ENCODE peak calls at places on chromosome 6, in seven cellular contexts. One of them, this sample, is unnamed. For H3K27me3, the result is how much of the 10 kb centered on the place peaks cover.

GRCh38 chr6:35253249-35253648 is 6.3 kb upstream of the ZNF76 start:
- DNase-seq in heart right ventricle: no peak
- DNase-seq in tibial artery: no peak
- DNase-seq in PC-3: no peak
- DNase-seq in aorta: no peak
- DNase-seq in ovary: no peak
- DNase-seq in Peyer's patch: peak
- DNase-seq in this sample: no peak

GRCh38 chr6:133170602-133171001 is 70.6 kb upstream of the EYA4 start:
- DNase-seq in ovary: no peak
- DNase-seq in aorta: no peak
- DNase-seq in PC-3: peak
- DNase-seq in tibial artery: no peak
- DNase-seq in heart right ventricle: no peak
- DNase-seq in Peyer's patch: no peak
- DNase-seq in this sample: no peak

GRCh38 chr6:152309648-152310047 is 327.5 kb downstream of the SYNE1 start:
- DNase-seq in PC-3: peak
- DNase-seq in ovary: no peak
- DNase-seq in tibial artery: no peak
- DNase-seq in Peyer's patch: no peak
- DNase-seq in heart right ventricle: no peak
- DNase-seq in aorta: no peak
- DNase-seq in this sample: no peak

GRCh38 chr6:12353731-12354130 is 63.6 kb downstream of the EDN1 start:
- DNase-seq in tibial artery: no peak
- DNase-seq in aorta: no peak
- DNase-seq in Peyer's patch: no peak
- DNase-seq in PC-3: no peak
- DNase-seq in heart right ventricle: no peak
- DNase-seq in ovary: no peak
- DNase-seq in this sample: no peak

GRCh38 chr6:36339156-36339555 is 2.5 kb upstream of the BNIP5 start:
- DNase-seq in aorta: no peak
- DNase-seq in tibial artery: no peak
- DNase-seq in ovary: no peak
- DNase-seq in heart right ventricle: no peak
- DNase-seq in Peyer's patch: peak
- DNase-seq in PC-3: no peak
- DNase-seq in this sample: no peak

GRCh38 chr6:144305985-144306384 is 20.9 kb downstream of the UTRN start:
- DNase-seq in Peyer's patch: no peak
- DNase-seq in PC-3: peak
- DNase-seq in aorta: no peak
- DNase-seq in tibial artery: no peak
- DNase-seq in ovary: no peak
- DNase-seq in heart right ventricle: no peak
- DNase-seq in this sample: no peak

GRCh38 chr6:16163535-16164300 is 34.8 kb downstream of the MYLIP start:
- DNase-seq in ovary: no peak
- DNase-seq in heart right ventricle: no peak
- DNase-seq in aorta: no peak
- DNase-seq in Peyer's patch: no peak
- DNase-seq in PC-3: peak
- DNase-seq in tibial artery: no peak
- DNase-seq in this sample: no peak

GRCh38 chr6:4950849-4951533 is 52.8 kb downstream of the RPP40 start:
- DNase-seq in tibial artery: no peak
- DNase-seq in heart right ventricle: no peak
- DNase-seq in PC-3: peak
- DNase-seq in Peyer's patch: no peak
- DNase-seq in aorta: no peak
- DNase-seq in ovary: no peak
- DNase-seq in this sample: no peak

GRCh38 chr6:70669133-70669532 is 1.4 kb downstream of the SMAP1 start:
- DNase-seq in ovary: no peak
- DNase-seq in tibial artery: no peak
- DNase-seq in aorta: no peak
- DNase-seq in Peyer's patch: no peak
- DNase-seq in heart right ventricle: no peak
- DNase-seq in PC-3: peak
- DNase-seq in this sample: no peak

GRCh38 chr6:148027201-148027600 is 315.4 kb upstream of the SASH1 start:
- DNase-seq in aorta: no peak
- DNase-seq in tibial artery: no peak
- DNase-seq in ovary: no peak
- DNase-seq in heart right ventricle: no peak
- DNase-seq in Peyer's patch: no peak
- DNase-seq in PC-3: peak
- DNase-seq in this sample: no peak

GRCh38 chr6:5752282-5752681 is 254.4 kb downstream of the NRN1 start:
- DNase-seq in heart right ventricle: no peak
- DNase-seq in PC-3: peak
- DNase-seq in tibial artery: no peak
- DNase-seq in aorta: no peak
- DNase-seq in Peyer's patch: no peak
- DNase-seq in ovary: no peak
- DNase-seq in this sample: no peak

GRCh38 chr6:40425192-40425919 is 161.8 kb downstream of the LRFN2 start:
- DNase-seq in ovary: no peak
- DNase-seq in heart right ventricle: peak
- DNase-seq in PC-3: no peak
- DNase-seq in Peyer's patch: no peak
- DNase-seq in aorta: no peak
- DNase-seq in tibial artery: no peak
- DNase-seq in this sample: peak

GRCh38 chr6:144435602-144436426 is 150.7 kb downstream of the UTRN start:
- DNase-seq in tibial artery: no peak
- DNase-seq in Peyer's patch: no peak
- DNase-seq in heart right ventricle: no peak
- DNase-seq in ovary: no peak
- DNase-seq in aorta: no peak
- DNase-seq in PC-3: no peak
- DNase-seq in this sample: no peak

GRCh38 chr6:148776321-148776966 is 29.6 kb downstream of the UST start:
- DNase-seq in ovary: no peak
- DNase-seq in tibial artery: no peak
- DNase-seq in Peyer's patch: no peak
- DNase-seq in heart right ventricle: no peak
- DNase-seq in PC-3: peak
- DNase-seq in aorta: no peak
- DNase-seq in this sample: no peak

GRCh38 chr6:27720607-27721580 is 191.3 kb downstream of the OR2B2 start:
- DNase-seq in ovary: no peak
- DNase-seq in PC-3: peak
- DNase-seq in heart right ventricle: no peak
- DNase-seq in aorta: no peak
- DNase-seq in tibial artery: no peak
- DNase-seq in Peyer's patch: no peak
- DNase-seq in this sample: no peak

GRCh38 chr6:46583081-46583480 is 69.5 kb downstream of the CYP39A1 start:
- DNase-seq in PC-3: no peak
- DNase-seq in tibial artery: no peak
- DNase-seq in aorta: no peak
- DNase-seq in Peyer's patch: no peak
- DNase-seq in ovary: no peak
- DNase-seq in heart right ventricle: no peak
- DNase-seq in this sample: no peak

GRCh38 chr6:17914651-17915050 is 72.8 kb downstream of the KIF13A start:
- DNase-seq in ovary: no peak
- DNase-seq in aorta: no peak
- DNase-seq in tibial artery: no peak
- DNase-seq in Peyer's patch: no peak
- DNase-seq in PC-3: no peak
- DNase-seq in heart right ventricle: no peak
- DNase-seq in this sample: no peak

GRCh38 chr6:44115866-44116265 is 11.4 kb downstream of the MRPL14 start:
- DNase-seq in heart right ventricle: no peak
- DNase-seq in PC-3: peak
- DNase-seq in aorta: no peak
- DNase-seq in ovary: no peak
- DNase-seq in tibial artery: no peak
- DNase-seq in Peyer's patch: no peak
- DNase-seq in this sample: no peak

GRCh38 chr6:44119704-44120262 is 7.5 kb downstream of the MRPL14 start:
- DNase-seq in PC-3: peak
- DNase-seq in tibial artery: no peak
- DNase-seq in Peyer's patch: no peak
- DNase-seq in ovary: no peak
- DNase-seq in aorta: no peak
- DNase-seq in heart right ventricle: no peak
- DNase-seq in this sample: no peak

GRCh38 chr6:44116643-44117382 is 10.4 kb downstream of the MRPL14 start:
- DNase-seq in Peyer's patch: no peak
- DNase-seq in aorta: no peak
- DNase-seq in ovary: no peak
- DNase-seq in PC-3: peak
- DNase-seq in heart right ventricle: no peak
- DNase-seq in tibial artery: no peak
- DNase-seq in this sample: no peak

GRCh38 chr6:44120692-44121443 is 6.4 kb downstream of the MRPL14 start:
- DNase-seq in tibial artery: no peak
- DNase-seq in PC-3: no peak
- DNase-seq in ovary: no peak
- DNase-seq in heart right ventricle: no peak
- DNase-seq in Peyer's patch: no peak
- DNase-seq in aorta: no peak
- DNase-seq in this sample: no peak

DNA sequence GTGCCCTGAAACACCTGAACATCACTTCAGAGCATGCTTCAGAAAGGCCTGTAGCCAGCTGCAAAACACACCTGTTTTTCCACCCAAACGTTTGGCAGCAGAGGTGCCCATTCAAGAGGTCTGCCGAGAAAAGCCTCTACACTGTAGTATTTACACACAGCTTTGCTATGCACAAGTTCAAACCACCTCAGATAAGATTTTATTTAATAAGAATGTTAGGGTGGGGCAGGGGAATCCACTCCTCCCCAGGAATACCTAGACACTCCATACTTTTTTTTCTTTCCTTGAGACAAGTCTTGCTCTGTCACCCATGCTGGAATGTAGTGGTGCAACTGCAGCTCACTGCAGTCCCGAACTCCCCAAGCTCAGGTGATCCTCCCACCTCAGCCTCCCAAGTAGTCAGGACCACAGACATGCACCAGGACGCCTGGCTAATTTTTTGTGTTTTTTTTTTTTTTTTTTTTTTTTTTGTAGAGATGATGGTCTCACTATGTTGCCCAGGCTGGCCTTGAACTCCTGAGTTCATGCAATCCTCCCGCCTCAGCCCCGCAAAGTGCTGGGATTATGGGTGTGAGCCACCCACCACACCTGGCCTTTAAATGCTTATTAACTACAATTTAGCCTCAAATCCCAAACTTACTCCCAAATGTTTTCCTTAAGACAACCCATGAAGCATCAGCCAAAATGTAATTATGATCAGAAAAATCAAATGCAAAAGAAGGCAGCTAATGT is 9.7 kb downstream of the MRPL14 start:
- DNase-seq in heart right ventricle: no peak
- DNase-seq in PC-3: peak
- DNase-seq in aorta: no peak
- DNase-seq in Peyer's patch: no peak
- DNase-seq in ovary: no peak
- DNase-seq in tibial artery: no peak
- DNase-seq in this sample: no peak
- H3K27ac ChIP-seq in heart right ventricle: no peak
- H3K27ac ChIP-seq in PC-3: peak
- H3K27ac ChIP-seq in aorta: peak
- H3K27ac ChIP-seq in Peyer's patch: no peak
- H3K27ac ChIP-seq in ovary: no peak
- H3K27ac ChIP-seq in tibial artery: no peak
- H3K27ac ChIP-seq in this sample: no peak

DNA sequence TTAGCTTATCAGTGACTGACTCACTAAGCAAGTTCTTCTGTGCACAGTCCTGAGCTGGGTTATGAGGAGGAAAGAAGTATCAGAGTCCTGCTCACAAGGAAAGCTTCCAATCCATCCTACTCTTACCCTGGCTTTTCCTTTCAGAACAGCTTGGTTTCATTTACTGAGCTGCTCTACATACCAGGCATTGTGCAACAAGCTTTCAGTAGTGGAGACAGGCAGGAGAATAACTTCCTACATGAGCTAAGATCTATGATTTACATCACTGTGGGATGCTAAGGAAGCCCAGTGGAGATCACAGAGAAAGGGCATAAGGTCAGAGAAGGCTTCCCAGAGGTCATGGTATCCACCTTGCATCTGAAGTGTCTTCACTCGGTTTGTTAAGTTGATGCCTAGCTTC is 144.5 kb downstream of the MAP3K7 start:
- DNase-seq in PC-3: no peak
- DNase-seq in ovary: no peak
- DNase-seq in aorta: no peak
- DNase-seq in tibial artery: no peak
- DNase-seq in heart right ventricle: no peak
- DNase-seq in Peyer's patch: no peak
- DNase-seq in this sample: no peak
- H3K27me3 ChIP-seq in PC-3: under half
- H3K27me3 ChIP-seq in ovary: under half
- H3K27me3 ChIP-seq in aorta: under half
- H3K27me3 ChIP-seq in tibial artery: under half
- H3K27me3 ChIP-seq in heart right ventricle: under half
- H3K27me3 ChIP-seq in Peyer's patch: under half
- H3K27me3 ChIP-seq in this sample: under half

GRCh38 chr6:132088150-132088549 is 137.0 kb upstream of the CCN2 start:
- DNase-seq in aorta: no peak
- DNase-seq in tibial artery: no peak
- DNase-seq in Peyer's patch: no peak
- DNase-seq in PC-3: no peak
- DNase-seq in heart right ventricle: no peak
- DNase-seq in ovary: no peak
- DNase-seq in this sample: no peak
- H3K27ac ChIP-seq in aorta: no peak
- H3K27ac ChIP-seq in tibial artery: no peak
- H3K27ac ChIP-seq in Peyer's patch: no peak
- H3K27ac ChIP-seq in PC-3: no peak
- H3K27ac ChIP-seq in heart right ventricle: no peak
- H3K27ac ChIP-seq in ovary: no peak
- H3K27ac ChIP-seq in this sample: no peak

GRCh38 chr6:33237731-33238130 is 29.4 kb downstream of the RING1 start:
- DNase-seq in ovary: no peak
- DNase-seq in aorta: no peak
- DNase-seq in Peyer's patch: no peak
- DNase-seq in tibial artery: no peak
- DNase-seq in PC-3: no peak
- DNase-seq in heart right ventricle: no peak
- DNase-seq in this sample: no peak

GRCh38 chr6:33236852-33237251 is 28.6 kb downstream of the RING1 start:
- DNase-seq in PC-3: no peak
- DNase-seq in tibial artery: no peak
- DNase-seq in Peyer's patch: no peak
- DNase-seq in aorta: no peak
- DNase-seq in ovary: no peak
- DNase-seq in heart right ventricle: no peak
- DNase-seq in this sample: no peak

DNA sequence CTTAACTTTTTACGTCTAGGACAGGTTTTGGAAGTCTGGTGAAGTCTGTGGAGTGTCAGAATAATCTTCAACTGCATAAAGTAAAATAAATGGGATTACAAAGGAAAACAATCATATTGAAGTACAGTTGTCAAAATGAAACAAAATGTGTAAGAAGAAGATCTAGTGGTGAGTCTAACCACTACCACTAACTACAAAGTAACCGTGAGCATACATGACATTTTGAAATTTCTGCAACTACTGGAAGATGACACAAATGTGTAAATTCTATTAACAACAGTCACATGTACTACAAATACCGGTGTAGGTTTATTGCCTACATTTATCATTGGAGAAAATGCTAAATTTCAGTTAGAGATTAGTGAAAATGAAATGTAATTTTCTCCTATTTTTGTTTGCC is 29.7 kb downstream of the VPS52 start:
- DNase-seq in tibial artery: no peak
- DNase-seq in heart right ventricle: no peak
- DNase-seq in ovary: no peak
- DNase-seq in PC-3: no peak
- DNase-seq in Peyer's patch: no peak
- DNase-seq in aorta: no peak
- DNase-seq in this sample: no peak
- H3K27me3 ChIP-seq in tibial artery: under half
- H3K27me3 ChIP-seq in heart right ventricle: under half
- H3K27me3 ChIP-seq in ovary: under half
- H3K27me3 ChIP-seq in PC-3: under half
- H3K27me3 ChIP-seq in Peyer's patch: under half
- H3K27me3 ChIP-seq in aorta: under half
- H3K27me3 ChIP-seq in this sample: under half

This sample was measured in heart left ventricle.